ENCODE peak calls at places on chromosomes 3 and 15, in eight cellular contexts. H, W, Q, I, M, A, P and G are unnamed samples.

GRCh38 chr3:34005886-34006285 is 207.5 kb downstream of the PDCD6IP start:
- DNase-seq in H (no peak), P (no peak), M (no peak), A (no peak), I (no peak), W (no peak), Q (peak; percentile 89), G (no peak)

GRCh38 chr3:13080591-13080990 is 7.4 kb upstream of the IQSEC1 start:
- DNase-seq in I (no peak), Q (no peak), P (no peak), A (no peak), M (no peak), H (peak; percentile 58), W (no peak), G (no peak)

GRCh38 chr3:4888913-4889846 is 90.1 kb upstream of the BHLHE40 start:
- DNase-seq in A (no peak), W (no peak), Q (no peak), H (no peak), M (no peak), P (no peak), I (no peak), G (no peak)

GRCh38 chr3:10962481-10963036 is 30.0 kb upstream of the SLC6A1 start:
- DNase-seq in M (no peak), W (peak; percentile 12), A (no peak), I (no peak), P (no peak), H (no peak), Q (no peak), G (no peak)

GRCh38 chr3:118808743-118809142 is 225.9 kb downstream of the IGSF11 start:
- DNase-seq in H (no peak), Q (no peak), W (no peak), M (no peak), A (no peak), I (no peak), P (no peak), G (no peak)

GRCh38 chr3:31565288-31565687 is 32.6 kb downstream of the STT3B start:
- DNase-seq in H (no peak), P (no peak), M (no peak), Q (no peak), I (no peak), W (no peak), A (peak; percentile 16), G (no peak)

GRCh38 chr3:124034016-124034808 is 42.3 kb upstream of the ROPN1 start:
- DNase-seq in W (no peak), P (no peak), A (peak; percentile 27), Q (no peak), H (no peak), M (peak; percentile 36), I (peak; percentile 40), G (no peak)

GRCh38 chr3:138474163-138474562 is 39.7 kb downstream of the ESYT3 start:
- DNase-seq in P (no peak), I (no peak), Q (no peak), H (no peak), A (no peak), M (no peak), W (no peak), G (no peak)

GRCh38 chr15:44157679-44158078 is 37.4 kb downstream of the FRMD5 start:
- DNase-seq in Q (peak; percentile 96), P (no peak), A (peak; percentile 94), W (no peak), I (no peak), H (no peak), M (no peak), G (no peak)

GRCh38 chr3:140143670-140144069 is 208.7 kb downstream of the CLSTN2 start:
- DNase-seq in M (no peak), P (no peak), H (no peak), W (no peak), A (no peak), Q (no peak), I (no peak), G (no peak)

DNA sequence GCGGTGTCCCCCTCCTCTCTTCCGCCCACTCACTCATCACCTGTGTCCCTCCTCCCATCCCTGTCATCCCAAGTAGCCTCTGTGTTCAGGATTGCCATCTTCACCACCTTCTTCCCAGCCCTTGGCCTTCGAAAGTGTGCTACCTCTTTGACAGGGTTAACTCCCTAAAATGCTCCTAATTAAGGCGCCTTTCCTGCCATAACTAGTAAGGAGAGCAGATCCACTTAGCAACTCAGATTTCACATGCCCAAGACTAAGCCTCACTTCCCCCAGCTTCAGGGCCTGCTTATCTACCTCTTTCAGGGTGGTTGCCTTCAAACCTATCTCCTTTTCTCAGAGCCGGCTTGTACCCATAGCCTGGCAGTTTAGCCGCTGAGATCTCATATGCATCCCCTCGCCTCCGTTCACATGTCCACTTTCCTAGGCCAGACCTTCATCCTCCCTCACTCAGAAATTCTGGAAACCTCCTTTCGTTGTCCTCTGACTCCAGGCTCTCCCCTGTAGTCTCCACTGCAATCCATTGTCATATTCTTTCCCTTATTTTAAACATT is 953 bp upstream of the FSTL1 start:
- DNase-seq in P (no peak), M (no peak), H (no peak), W (no peak), A (no peak), I (no peak), Q (no peak), G (no peak)
- H3K4me3 ChIP-seq in P (peak overlapping the region; percentile 88), M (peak overlapping the region; percentile 72), H (peak overlapping the region; percentile 88), W (peak overlapping the region; percentile 80), A (peak overlapping the region; percentile 92), I (no peak overlapping the region), Q (peak overlapping the region; percentile 94), G (peak overlapping the region; percentile 66)

DNA sequence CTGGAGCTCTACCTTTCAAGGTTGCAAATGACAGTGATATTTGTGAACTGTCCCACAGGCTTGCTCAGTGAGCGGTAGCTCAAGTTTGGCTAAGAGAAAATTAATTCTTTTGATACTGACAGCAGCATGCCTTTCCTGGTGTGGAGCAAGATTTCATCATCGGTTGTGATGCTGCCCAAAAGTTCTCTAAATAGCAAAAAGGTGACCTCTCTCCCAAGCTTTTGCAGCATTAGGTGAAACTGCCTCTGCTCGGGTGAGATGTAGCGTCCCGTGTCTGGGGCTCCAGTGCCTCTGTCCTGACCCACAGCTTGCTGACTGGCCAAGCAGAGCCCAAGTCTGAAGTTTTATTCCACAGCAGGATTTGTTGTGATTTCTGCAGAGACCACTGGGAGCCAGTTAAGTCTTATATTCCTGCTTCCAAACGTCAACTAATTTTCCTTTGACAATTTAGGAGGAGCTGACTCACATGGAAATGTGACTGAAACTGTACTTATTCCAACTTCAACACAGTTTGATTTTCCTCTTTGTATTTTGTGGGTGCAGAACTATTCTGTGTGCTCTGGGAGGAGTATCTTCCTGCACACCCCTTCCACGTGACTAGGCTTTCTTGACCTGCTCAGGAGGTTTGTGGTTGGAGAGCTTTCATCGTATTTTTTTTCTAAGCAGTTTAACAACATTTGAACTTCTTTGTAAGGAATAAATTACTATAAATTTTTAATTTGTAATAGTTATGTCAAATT is 5.9 kb downstream of the SYNM start:
- DNase-seq in W (no peak), H (no peak), I (no peak), Q (peak; percentile 18), M (no peak), P (no peak), A (no peak), G (peak; percentile 40)
- H3K4me1 ChIP-seq in W (no peaks in the 10 kb centered on the region), H (peaks cover 49% of the 10 kb centered on the region), I (no peaks in the 10 kb centered on the region), Q (peaks cover 2% of the 10 kb centered on the region), M (no peaks in the 10 kb centered on the region), P (peaks cover 33% of the 10 kb centered on the region), A (peaks cover 7% of the 10 kb centered on the region), G (peaks cover 90% of the 10 kb centered on the region)

GRCh38 chr3:80060664-80061063 is 292.9 kb upstream of the ROBO1 start:
- DNase-seq in H (no peak), P (no peak), Q (no peak), I (no peak), A (peak; percentile 37), W (no peak), M (no peak), G (no peak)

GRCh38 chr3:80068459-80068858 is 300.7 kb upstream of the ROBO1 start:
- DNase-seq in M (no peak), P (no peak), I (no peak), Q (no peak), H (no peak), W (no peak), A (no peak), G (no peak)

DNA sequence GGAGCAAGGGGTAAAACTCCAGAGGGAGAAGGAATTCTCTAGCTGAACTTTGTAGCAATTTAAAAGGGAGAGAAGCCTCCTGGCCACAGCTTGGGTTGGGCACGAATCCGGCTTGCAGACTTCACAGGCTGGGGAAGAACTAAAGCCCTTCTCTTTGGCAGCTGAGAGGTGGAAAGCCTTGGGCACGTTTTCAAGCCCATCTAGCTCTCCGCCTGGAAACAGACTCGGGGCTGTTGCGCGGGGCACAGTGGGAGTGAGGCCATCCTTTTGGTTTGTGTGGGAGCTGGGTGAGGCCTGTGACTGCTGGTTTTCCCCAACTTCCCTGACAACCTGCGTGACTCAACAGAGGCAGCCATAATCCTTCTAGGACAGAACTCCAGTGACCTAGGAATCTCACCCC is 295.7 kb upstream of the ROBO1 start:
- DNase-seq in W (no peak), H (no peak), P (no peak), Q (no peak), A (no peak), M (no peak), I (no peak), G (no peak)
- TF ChIP-seq POLR2A in W (no peak), H (no peak), P (no peak), Q (no peak), A (no peak), M (no peak), I (no peak), G (no peak)

GRCh38 chr15:62993066-62993465 is 49.5 kb upstream of the TPM1 start:
- DNase-seq in I (no peak), M (no peak), H (no peak), A (no peak), W (no peak), P (no peak), Q (no peak), G (no peak)

GRCh38 chr15:62988701-62989100 is 53.8 kb upstream of the TPM1 start:
- DNase-seq in I (no peak), A (no peak), Q (no peak), H (no peak), M (no peak), W (no peak), P (no peak), G (no peak)

GRCh38 chr15:62991698-62992097 is 50.8 kb upstream of the TPM1 start:
- DNase-seq in H (no peak), Q (no peak), A (no peak), P (no peak), M (no peak), W (no peak), I (no peak), G (no peak)

GRCh38 chr15:62986948-62987347 is 55.6 kb upstream of the TPM1 start:
- DNase-seq in W (no peak), P (no peak), M (no peak), H (no peak), I (no peak), Q (no peak), A (no peak), G (no peak)

GRCh38 chr15:62989366-62990055 is 53.0 kb upstream of the TPM1 start:
- DNase-seq in Q (peak; percentile 17), W (no peak), P (no peak), A (peak; percentile 9), I (no peak), H (no peak), M (no peak), G (no peak)
- H3K4me3 ChIP-seq in Q (no peak overlapping the region), W (no peak overlapping the region), P (no peak overlapping the region), A (no peak overlapping the region), I (no peak overlapping the region), H (no peak overlapping the region), M (no peak overlapping the region), G (no peak overlapping the region)

GRCh38 chr3:46829699-46830208 is 33.5 kb downstream of the MYL3 start:
- DNase-seq in W (no peak), I (no peak), H (no peak), A (no peak), P (no peak), Q (no peak), M (no peak), G (no peak)
- H3K4me1 ChIP-seq in W (no peaks in the 10 kb centered on the region), I (no peaks in the 10 kb centered on the region), H (no peaks in the 10 kb centered on the region), A (no peaks in the 10 kb centered on the region), P (no peaks in the 10 kb centered on the region), Q (no peaks in the 10 kb centered on the region), M (no peaks in the 10 kb centered on the region), G (no peaks in the 10 kb centered on the region)